ENCODE peak calls at places on chromosome 1, in seven cellular contexts. B, O, T, S, U, I and X are unnamed samples.

GRCh38 chr1:25140073-25140797 is 92.1 kb downstream of the SYF2 start:
- DNase-seq in B (peak), O (no peak), T (peak), S (peak), U (no peak), I (peak), X (peak)

GRCh38 chr1:3429320-3429719 is 25.1 kb upstream of the ARHGEF16 start:
- DNase-seq in B (no peak), O (no peak), T (no peak), S (no peak), U (no peak), I (no peak), X (no peak)

GRCh38 chr1:15684042-15684461 is at the start of gene PLEKHM2:
- DNase-seq in B (no peak), O (peak), T (peak), S (peak), U (peak), I (peak), X (peak)

GRCh38 chr1:226287587-226287986 is 21.4 kb downstream of the LIN9 start:
- DNase-seq in B (no peak), O (no peak), T (no peak), S (no peak), U (no peak), I (no peak), X (no peak)

GRCh38 chr1:1354271-1355247 is 3.8 kb downstream of the MXRA8 start:
- DNase-seq in B (no peak), O (no peak), T (no peak), S (no peak), U (no peak), I (no peak), X (no peak)

GRCh38 chr1:29576510-29576909 is 340.2 kb downstream of the PTPRU start:
- DNase-seq in B (no peak), O (no peak), T (no peak), S (no peak), U (no peak), I (no peak), X (no peak)

GRCh38 chr1:15994590-15995351 is 9.3 kb upstream of the SRARP start:
- DNase-seq in B (peak), O (peak), T (peak), S (peak), U (peak), I (peak), X (no peak)

GRCh38 chr1:97778718-97779117 is 142.1 kb downstream of the DPYD start:
- DNase-seq in B (no peak), O (peak), T (no peak), S (no peak), U (no peak), I (no peak), X (no peak)

GRCh38 chr1:178057863-178058576 is 35.9 kb upstream of the RASAL2 start:
- DNase-seq in B (no peak), O (peak), T (peak), S (peak), U (no peak), I (no peak), X (no peak)

GRCh38 chr1:204294371-204294770 is 65.4 kb downstream of the PLEKHA6 start:
- DNase-seq in B (no peak), O (peak), T (peak), S (peak), U (no peak), I (no peak), X (no peak)

GRCh38 chr1:202656057-202656456 is 54.2 kb downstream of the SYT2 start:
- DNase-seq in B (no peak), O (no peak), T (peak), S (peak), U (peak), I (no peak), X (no peak)

GRCh38 chr1:10651793-10652192 is 144.7 kb downstream of the CASZ1 start:
- DNase-seq in B (no peak), O (no peak), T (no peak), S (no peak), U (peak), I (no peak), X (no peak)

GRCh38 chr1:171582589-171582988 is 39.5 kb upstream of the MYOCOS start:
- DNase-seq in B (no peak), O (no peak), T (no peak), S (no peak), U (no peak), I (no peak), X (no peak)

GRCh38 chr1:227934476-227935313 is 13.0 kb downstream of the WNT9A start:
- DNase-seq in B (no peak), O (peak), T (peak), S (no peak), U (peak), I (peak), X (no peak)

GRCh38 chr1:177274687-177275211 is 104.0 kb downstream of the BRINP2 start:
- DNase-seq in B (no peak), O (peak), T (no peak), S (peak), U (no peak), I (no peak), X (no peak)

GRCh38 chr1:101366513-101367215 is 129.8 kb downstream of the S1PR1 start:
- DNase-seq in B (no peak), O (peak), T (no peak), S (no peak), U (no peak), I (no peak), X (no peak)

GRCh38 chr1:205672395-205672889 is 7.9 kb downstream of the SLC45A3 start:
- DNase-seq in B (no peak), O (no peak), T (no peak), S (no peak), U (no peak), I (no peak), X (no peak)

GRCh38 chr1:227318003-227318851 is at the start of gene CDC42BPA:
- DNase-seq in B (no peak), O (peak), T (peak), S (peak), U (peak), I (peak), X (no peak)

GRCh38 chr1:27940297-27940696 is 5.5 kb downstream of the SMPDL3B start:
- DNase-seq in B (peak), O (peak), T (no peak), S (no peak), U (peak), I (peak), X (no peak)